ENCODE peak calls at places on chromosomes 6 and 20, in six cellular contexts. M, W, H, S, X and D are unnamed samples.

GRCh38 chr6:124962617-124963415 is 579 bp downstream of the RNF217 start:
- DNase-seq in X (peak; percentile 52), M (peak; percentile 59), S (peak; percentile 25), H (peak; percentile 65), W (peak; percentile 75), D (peak; percentile 46)

GRCh38 chr6:7846971-7847818 is 63.4 kb downstream of the TXNDC5 start:
- DNase-seq in H (no peak), S (no peak), X (peak; percentile 74), M (no peak), W (peak; percentile 26), D (no peak)

GRCh38 chr20:62675156-62675871 is 33.0 kb downstream of the SLCO4A1 start:
- DNase-seq in X (no peak), W (no peak), S (peak; percentile 36), M (no peak), H (no peak), D (no peak)

GRCh38 chr6:63716169-63716568 is 80.6 kb downstream of the PHF3 start:
- DNase-seq in S (no peak), X (no peak), W (no peak), H (no peak), M (no peak), D (no peak)

GRCh38 chr6:166040292-166040691 is 127.4 kb downstream of the TBXT start:
- DNase-seq in W (peak; percentile 90), X (no peak), H (no peak), M (no peak), S (no peak), D (no peak)

GRCh38 chr6:53857318-53858094 is 62.7 kb downstream of the LRRC1 start:
- DNase-seq in H (no peak), S (no peak), W (no peak), X (no peak), M (no peak), D (no peak)

GRCh38 chr6:137283940-137284910 is 65.0 kb upstream of the IFNGR1 start:
- DNase-seq in S (peak; percentile 83), H (no peak), M (no peak), X (no peak), W (no peak), D (peak; percentile 78)

GRCh38 chr6:3752538-3753227 is 1.2 kb upstream of the PXDC1 start:
- DNase-seq in M (no peak), W (no peak), H (no peak), S (no peak), X (no peak), D (no peak)

GRCh38 chr6:133548409-133548808 is 307.3 kb downstream of the EYA4 start:
- DNase-seq in X (peak; percentile 55), H (peak; percentile 46), M (no peak), W (no peak), S (no peak), D (no peak)

GRCh38 chr20:12570371-12570770 is 438.4 kb upstream of the SPTLC3 start:
- DNase-seq in M (no peak), W (peak; percentile 92), S (peak; percentile 67), X (no peak), H (peak; percentile 46), D (no peak)

GRCh38 chr6:85581572-85581971 is 12.1 kb downstream of the SNX14 start:
- DNase-seq in H (no peak), W (no peak), X (no peak), M (no peak), S (no peak), D (no peak)

GRCh38 chr6:21091411-21091810 is 502.1 kb upstream of the SOX4 start:
- DNase-seq in S (no peak), M (no peak), H (no peak), W (no peak), X (no peak), D (no peak)

GRCh38 chr20:50286174-50286511 is 95.5 kb downstream of the CEBPB start:
- DNase-seq in W (no peak), M (no peak), S (no peak), X (no peak), H (no peak), D (no peak)

GRCh38 chr6:140130074-140130473 is 755.6 kb upstream of the CITED2 start:
- DNase-seq in W (no peak), S (no peak), M (no peak), X (no peak), H (no peak), D (peak; percentile 30)

GRCh38 chr20:35796556-35796955 is 24.7 kb downstream of the PHF20 start:
- DNase-seq in S (no peak), X (no peak), W (no peak), M (no peak), H (no peak), D (no peak)

GRCh38 chr6:11702039-11702795 is 76.4 kb downstream of the ADTRP start:
- DNase-seq in S (peak; percentile 66), H (peak; percentile 37), X (no peak), M (no peak), W (no peak), D (no peak)

GRCh38 chr6:106279179-106279578 is 46.4 kb downstream of the ATG5 start:
- DNase-seq in X (peak; percentile 17), M (no peak), S (peak; percentile 23), W (no peak), H (no peak), D (no peak)

GRCh38 chr6:21348462-21349195 is 244.9 kb upstream of the SOX4 start:
- DNase-seq in W (peak; percentile 83), S (peak; percentile 68), H (peak; percentile 53), X (peak; percentile 69), M (no peak), D (no peak)

GRCh38 chr6:143128346-143129015 is 67.8 kb downstream of the AIG1 start:
- DNase-seq in X (no peak), M (no peak), H (no peak), W (no peak), S (no peak), D (no peak)

GRCh38 chr6:144149894-144150672 is at the start of gene STX11:
- DNase-seq in S (peak; percentile 58), X (peak; percentile 20), H (peak; percentile 72), M (peak; percentile 84), W (peak; percentile 69), D (peak; percentile 64)

GRCh38 chr6:29924731-29925130 is 17.6 kb upstream of the HLA-A start:
- DNase-seq in M (no peak), X (no peak), W (peak; percentile 3), H (no peak), S (peak; percentile 36), D (peak; percentile 5)

GRCh38 chr6:154289818-154290508 is 66.6 kb downstream of the IPCEF1 start:
- DNase-seq in X (no peak), M (no peak), W (peak; percentile 4), S (peak; percentile 10), H (no peak), D (peak; percentile 7)

GRCh38 chr6:108732101-108732870 is 115.9 kb upstream of the ARMC2 start:
- DNase-seq in H (no peak), M (no peak), S (peak; percentile 87), W (peak; percentile 53), X (peak; percentile 44), D (peak; percentile 100)

GRCh38 chr6:137784583-137784982 is 82.5 kb upstream of the TNFAIP3 start:
- DNase-seq in S (no peak), H (no peak), M (no peak), W (no peak), X (no peak), D (no peak)

GRCh38 chr6:18429655-18430054 is 42.5 kb downstream of the RNF144B start:
- DNase-seq in X (no peak), M (no peak), H (no peak), S (no peak), W (no peak), D (no peak)
- H3K79me2 ChIP-seq in X (no peaks in the 10 kb centered on the region), M (no peaks in the 10 kb centered on the region), H (no peaks in the 10 kb centered on the region), S (no peaks in the 10 kb centered on the region), W (no peaks in the 10 kb centered on the region), D (peaks cover 5% of the 10 kb centered on the region)

GRCh38 chr6:16930432-16930831 is 169.2 kb upstream of the ATXN1 start:
- DNase-seq in X (no peak), S (no peak), H (no peak), W (no peak), M (no peak), D (no peak)
- H3K4me3 ChIP-seq in X (no peak overlapping the region), S (no peak overlapping the region), H (no peak overlapping the region), W (no peak overlapping the region), M (no peak overlapping the region), D (no peak overlapping the region)

GRCh38 chr20:57693002-57693582 is 16.7 kb downstream of the PMEPA1 start:
- DNase-seq in X (no peak), M (no peak), W (peak; percentile 92), S (peak; percentile 100), H (peak; percentile 85), D (peak; percentile 98)
- H3K79me2 ChIP-seq in X (no peaks in the 10 kb centered on the region), M (no peaks in the 10 kb centered on the region), W (peaks cover 99% of the 10 kb centered on the region), S (peaks cover 94% of the 10 kb centered on the region), H (peaks cover 69% of the 10 kb centered on the region), D (peaks cover 93% of the 10 kb centered on the region)

DNA sequence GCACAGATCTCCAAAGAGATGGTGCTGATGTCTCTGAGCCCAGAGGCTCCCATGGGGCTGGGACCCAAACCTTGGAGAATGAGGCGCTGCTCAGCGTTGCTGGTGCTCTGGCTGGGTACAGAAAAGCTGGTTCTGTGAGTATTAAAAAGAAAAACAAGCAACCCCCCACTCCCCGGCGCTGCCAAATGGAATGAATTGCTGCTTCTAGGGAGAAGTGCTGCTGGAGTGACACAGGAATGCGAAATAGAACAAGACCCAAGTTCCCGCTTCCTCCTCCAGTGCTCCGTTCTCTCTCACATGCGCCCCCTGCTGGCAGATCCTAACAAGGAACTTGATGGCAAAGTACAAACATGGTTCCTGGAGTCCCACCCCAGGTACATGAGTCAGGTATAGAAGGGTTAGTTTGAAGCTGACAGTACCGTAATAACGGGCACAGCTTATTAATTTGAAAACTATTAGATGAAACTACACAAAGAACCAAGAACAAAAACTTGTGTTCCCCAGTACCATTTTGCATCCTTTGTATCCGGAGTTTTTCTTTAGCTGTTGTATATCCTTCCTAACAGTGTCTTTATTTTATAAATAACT is 2.1 kb upstream of the DDX27 start:
- DNase-seq in X (peak; percentile 90), S (peak; percentile 99), W (peak; percentile 96), H (peak; percentile 97), M (peak; percentile 69), D (peak; percentile 93)
- H3K4me3 ChIP-seq in X (no peak overlapping the region), S (no peak overlapping the region), W (no peak overlapping the region), H (no peak overlapping the region), M (peak overlapping the region; percentile 0), D (no peak overlapping the region)

GRCh38 chr20:63908008-63908682 is 13.2 kb downstream of the DNAJC5 start:
- DNase-seq in W (no peak), S (no peak), X (no peak), H (peak; percentile 49), M (peak; percentile 10), D (no peak)

GRCh38 chr20:63915471-63915870 is 20.5 kb downstream of the DNAJC5 start:
- DNase-seq in S (no peak), H (no peak), M (no peak), W (no peak), X (no peak), D (no peak)

GRCh38 chr20:63913768-63914167 is 18.8 kb downstream of the DNAJC5 start:
- DNase-seq in W (peak; percentile 31), X (no peak), H (no peak), M (no peak), S (no peak), D (no peak)

DNA sequence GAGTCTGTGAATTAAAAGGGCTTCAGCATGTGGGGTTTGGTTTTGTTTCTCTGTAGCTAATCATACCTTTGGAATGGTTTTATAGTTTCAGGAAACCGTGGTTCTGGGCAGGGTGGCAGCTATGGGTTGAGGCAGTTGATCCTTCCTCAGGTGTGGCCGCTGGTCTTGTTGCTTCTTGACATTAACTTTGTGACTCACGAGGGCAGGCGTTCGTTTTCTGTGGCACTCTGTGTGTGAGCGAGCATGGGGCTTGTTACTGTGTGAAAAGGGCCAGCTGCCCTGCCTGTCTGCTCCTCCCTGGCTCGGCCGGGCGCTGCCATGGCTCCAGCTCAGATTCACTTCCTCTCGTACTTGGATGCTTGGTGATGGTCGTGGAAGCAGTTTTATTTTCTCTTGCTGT is 16.2 kb downstream of the DNAJC5 start:
- DNase-seq in W (no peak), S (peak; percentile 92), X (peak; percentile 39), H (no peak), M (no peak), D (no peak)
- H3K79me2 ChIP-seq in W (peaks cover 26% of the 10 kb centered on the region), S (peaks cover 93% of the 10 kb centered on the region), X (peaks cover 75% of the 10 kb centered on the region), H (peaks cover 99% of the 10 kb centered on the region), M (peaks cover 92% of the 10 kb centered on the region), D (peaks cover 95% of the 10 kb centered on the region)